ENCODE peak calls at places on chromosomes 5 and 9, in five cellular contexts. Q is HCT116, G is GM23338, W is neuronal stem cell, I is IMR-90. B is an unnamed sample.

GRCh38 chr9:136902259-136902821 is 16.0 kb downstream of the TRAF2 start:
- DNase-seq in Q (no peak), G (no peak), W (no peak), I (peak), B (no peak)

GRCh38 chr5:160657622-160658458 is 194.2 kb downstream of the ATP10B start:
- DNase-seq in Q (no peak), G (no peak), W (no peak), I (no peak), B (no peak)

GRCh38 chr5:14463629-14464028 is 118.0 kb upstream of the OTULINL start:
- DNase-seq in Q (no peak), G (no peak), W (no peak), I (peak), B (no peak)

GRCh38 chr5:80590766-80591165 is 20.7 kb upstream of the ANKRD34B start:
- DNase-seq in Q (no peak), G (no peak), W (no peak), I (no peak), B (no peak)

GRCh38 chr5:157312492-157312891 is 46.6 kb downstream of the CYFIP2 start:
- DNase-seq in Q (peak), G (peak), W (peak), I (peak), B (peak)

GRCh38 chr5:66113160-66113559 is 30.9 kb upstream of the SREK1 start:
- DNase-seq in Q (peak), G (no peak), W (no peak), I (peak), B (no peak)

GRCh38 chr9:19521205-19521604 is 112.4 kb downstream of the ACER2 start:
- DNase-seq in Q (no peak), G (peak), W (no peak), I (no peak), B (no peak)

GRCh38 chr9:79719989-79720388 is 148.2 kb downstream of the TLE4 start:
- DNase-seq in Q (no peak), G (no peak), W (no peak), I (no peak), B (no peak)

GRCh38 chr9:16768816-16769215 is 101.7 kb downstream of the BNC2 start:
- DNase-seq in Q (no peak), G (peak), W (no peak), I (no peak), B (peak)

GRCh38 chr9:110050925-110051355 is 157.0 kb downstream of the C9orf152 start:
- DNase-seq in Q (peak), G (no peak), W (no peak), I (peak), B (no peak)

GRCh38 chr9:115883467-115884329 is 269.9 kb upstream of the PAPPA start:
- DNase-seq in Q (peak), G (peak), W (peak), I (peak), B (peak)

GRCh38 chr9:89350988-89351557 is 32.8 kb downstream of the SECISBP2 start:
- DNase-seq in Q (no peak), G (no peak), W (no peak), I (no peak), B (no peak)

GRCh38 chr9:125435776-125436612 is 174.4 kb downstream of the GAPVD1 start:
- DNase-seq in Q (no peak), G (no peak), W (no peak), I (no peak), B (no peak)

GRCh38 chr5:10103098-10103497 is 146.6 kb downstream of the ATPSCKMT start:
- DNase-seq in Q (no peak), G (peak), W (peak), I (no peak), B (peak)

GRCh38 chr9:76297721-76298239 is 96.4 kb downstream of the RFK start:
- DNase-seq in Q (no peak), G (no peak), W (no peak), I (peak), B (no peak)

GRCh38 chr9:36345103-36345846 is 54.8 kb downstream of the RNF38 start:
- DNase-seq in Q (no peak), G (peak), W (no peak), I (no peak), B (peak)

GRCh38 chr9:14415947-14416346 is 102.0 kb upstream of the NFIB start:
- DNase-seq in Q (no peak), G (no peak), W (no peak), I (peak), B (no peak)

GRCh38 chr5:155091063-155091648 is 77.6 kb downstream of the KIF4B start:
- DNase-seq in Q (no peak), G (no peak), W (no peak), I (no peak), B (no peak)

GRCh38 chr5:11056560-11056959 is 295.5 kb upstream of the DAP start:
- DNase-seq in Q (no peak), G (no peak), W (no peak), I (no peak), B (no peak)

GRCh38 chr5:77138981-77139380 is 51.9 kb upstream of the ZBED3 start:
- DNase-seq in Q (no peak), G (no peak), W (no peak), I (peak), B (peak)

GRCh38 chr5:74035521-74035937 is 409.5 kb downstream of the ARHGEF28 start:
- DNase-seq in Q (peak), G (peak), W (no peak), I (peak), B (no peak)
- H3K4me2 ChIP-seq in Q (peak), G (no peak), W (no peak), I (no peak), B (no peak)

GRCh38 chr5:171520300-171521170 is 101.1 kb downstream of the FGF18 start:
- DNase-seq in Q (no peak), G (peak), W (peak), I (peak), B (peak)

GRCh38 chr5:171523781-171524180 is 104.3 kb downstream of the FGF18 start:
- DNase-seq in Q (no peak), G (no peak), W (no peak), I (no peak), B (no peak)

GRCh38 chr5:171518916-171519315 is 99.5 kb downstream of the FGF18 start:
- DNase-seq in Q (no peak), G (no peak), W (no peak), I (no peak), B (no peak)

GRCh38 chr5:171521679-171522078 is 102.2 kb downstream of the FGF18 start:
- DNase-seq in Q (no peak), G (peak), W (no peak), I (no peak), B (no peak)

GRCh38 chr5:171521219-171521633 is 101.8 kb downstream of the FGF18 start:
- DNase-seq in Q (peak), G (peak), W (no peak), I (peak), B (peak)
- H2AFZ ChIP-seq in Q (no peak), G (peak), W (peak), I (peak), B (peak)

GRCh38 chr5:151004499-151004898 is 15.9 kb upstream of the GPX3 start:
- DNase-seq in Q (no peak), G (no peak), W (no peak), I (no peak), B (no peak)
- H3K27ac ChIP-seq in Q (no peak), G (no peak), W (no peak), I (no peak), B (no peak)

GRCh38 chr5:53545744-53546143 is 14.7 kb upstream of the NDUFS4 start:
- DNase-seq in Q (no peak), G (peak), W (peak), I (no peak), B (peak)

GRCh38 chr5:53537711-53538110 is 22.7 kb upstream of the NDUFS4 start:
- DNase-seq in Q (no peak), G (no peak), W (no peak), I (no peak), B (no peak)

GRCh38 chr5:53543401-53543800 is 17.0 kb upstream of the NDUFS4 start:
- DNase-seq in Q (no peak), G (peak), W (no peak), I (peak), B (peak)

GRCh38 chr5:53547226-53547625 is 13.2 kb upstream of the NDUFS4 start:
- DNase-seq in Q (no peak), G (no peak), W (no peak), I (no peak), B (no peak)

DNA sequence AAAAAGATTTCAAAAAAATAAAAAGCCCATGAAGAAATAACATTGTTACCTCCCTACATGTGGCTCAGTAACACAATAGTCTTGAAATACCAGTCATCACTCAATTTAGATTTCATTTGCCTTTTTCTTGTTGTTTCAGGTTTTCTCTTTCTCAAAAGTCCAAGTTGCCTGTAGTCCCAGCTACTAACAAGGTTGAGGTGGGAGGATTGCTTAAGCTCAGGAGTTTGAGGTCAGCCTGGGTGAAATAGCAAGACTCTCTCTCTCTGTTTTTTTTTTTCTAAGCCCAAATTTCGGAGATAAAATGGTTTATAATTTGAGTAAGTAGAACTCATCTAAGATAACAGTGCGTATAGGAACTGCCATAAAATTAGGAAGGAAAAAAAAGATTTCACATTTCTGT is 17.5 kb upstream of the NDUFS4 start:
- DNase-seq in Q (no peak), G (no peak), W (no peak), I (no peak), B (no peak)
- H3K4me2 ChIP-seq in Q (no peak), G (peak), W (no peak), I (no peak), B (peak)

DNA sequence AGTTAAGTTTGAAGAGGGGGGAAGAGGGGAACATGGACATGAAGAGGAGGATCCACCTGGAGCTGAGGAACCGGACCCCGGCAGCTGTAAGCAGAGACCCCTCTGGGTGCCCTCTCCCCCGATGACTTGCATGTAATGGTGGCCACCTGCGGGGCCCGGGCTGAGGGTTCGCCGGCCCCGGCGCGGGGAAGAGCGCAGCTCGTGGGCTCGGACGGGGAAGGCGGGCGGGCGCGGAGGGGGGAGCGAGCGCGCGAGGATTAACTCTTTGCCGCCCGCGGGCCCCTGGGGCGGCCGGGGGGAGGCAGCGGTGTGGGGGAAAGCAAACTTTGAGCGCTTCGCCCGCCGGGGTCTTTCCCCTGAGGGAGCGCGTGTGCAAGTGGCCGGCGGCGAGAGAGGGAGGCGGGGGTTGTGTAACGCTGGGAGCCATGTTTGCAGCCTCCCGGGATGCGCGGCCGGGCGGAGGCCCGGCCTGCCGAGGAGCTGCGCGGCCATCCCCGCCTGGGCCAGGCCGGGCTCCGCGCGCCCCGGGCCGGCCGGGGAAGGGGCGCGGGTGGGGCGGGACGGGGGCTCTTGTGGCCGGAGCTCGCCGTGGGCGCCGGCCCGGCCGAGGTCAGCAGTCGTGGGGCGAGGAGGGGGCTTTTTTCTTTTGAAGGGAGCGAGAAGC is 515 bp downstream of the ANP32B start:
- DNase-seq in Q (no peak), G (peak), W (no peak), I (peak), B (peak)
- H2AFZ ChIP-seq in Q (no peak), G (peak), W (peak), I (peak), B (peak)

DNA sequence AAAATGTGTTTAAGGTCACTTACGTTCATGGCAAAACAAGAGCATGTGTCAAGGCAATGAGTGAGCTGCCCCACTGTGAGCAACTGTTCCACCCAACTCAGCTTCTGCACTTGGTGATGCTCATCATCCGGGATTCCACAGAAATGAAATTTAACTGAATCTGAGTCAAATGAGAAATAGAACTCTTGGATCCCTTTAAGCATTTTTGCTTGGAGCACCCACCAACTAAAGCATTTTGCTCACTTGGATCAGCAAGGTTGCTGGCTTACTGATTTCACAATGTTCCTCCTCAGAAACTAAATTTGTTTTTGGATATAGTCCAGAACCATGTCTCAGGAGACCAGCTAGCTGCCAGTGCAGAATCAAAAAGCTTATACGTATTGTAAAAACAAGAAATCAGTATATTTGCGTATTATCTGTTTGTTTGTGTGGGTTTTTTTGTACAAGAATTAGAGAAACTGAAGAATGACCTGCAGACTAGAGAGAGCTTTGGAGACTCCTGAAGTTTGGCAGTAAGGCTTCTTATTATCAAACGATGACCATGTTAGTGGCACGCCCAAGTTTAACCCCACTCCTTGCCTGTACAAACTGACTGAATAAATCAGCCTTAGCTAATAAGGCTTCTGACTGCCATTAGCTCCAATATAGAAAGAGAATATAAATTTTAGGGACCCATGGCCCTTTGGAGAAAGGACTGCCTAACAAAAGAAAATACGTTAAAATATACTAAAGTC is 153.8 kb upstream of the FST start:
- DNase-seq in Q (no peak), G (no peak), W (no peak), I (peak), B (no peak)
- H3K27ac ChIP-seq in Q (no peak), G (no peak), W (no peak), I (no peak), B (no peak)

GRCh38 chr5:143017992-143018391 is 247.8 kb downstream of the ARHGAP26 start:
- DNase-seq in Q (no peak), G (no peak), W (no peak), I (no peak), B (no peak)

GRCh38 chr5:143016777-143017374 is 246.7 kb downstream of the ARHGAP26 start:
- DNase-seq in Q (no peak), G (peak), W (no peak), I (peak), B (peak)

GRCh38 chr5:143021595-143021994 is 251.4 kb downstream of the ARHGAP26 start:
- DNase-seq in Q (no peak), G (no peak), W (no peak), I (no peak), B (no peak)

GRCh38 chr5:143019157-143019556 is 249.0 kb downstream of the ARHGAP26 start:
- DNase-seq in Q (no peak), G (no peak), W (no peak), I (no peak), B (no peak)

GRCh38 chr5:143019614-143020515 is 249.7 kb downstream of the ARHGAP26 start:
- DNase-seq in Q (no peak), G (peak), W (no peak), I (no peak), B (peak)
- H3K4me2 ChIP-seq in Q (no peak), G (no peak), W (no peak), I (no peak), B (no peak)

GRCh38 chr5:168683927-168684295 is 104.7 kb upstream of the PANK3 start:
- DNase-seq in Q (no peak), G (no peak), W (no peak), I (no peak), B (no peak)

GRCh38 chr5:168685566-168685965 is 106.4 kb upstream of the PANK3 start:
- DNase-seq in Q (no peak), G (no peak), W (no peak), I (no peak), B (no peak)

GRCh38 chr5:168681556-168682183 is 102.5 kb upstream of the PANK3 start:
- DNase-seq in Q (no peak), G (no peak), W (no peak), I (peak), B (peak)

GRCh38 chr5:168680395-168680794 is 101.2 kb upstream of the PANK3 start:
- DNase-seq in Q (no peak), G (no peak), W (no peak), I (no peak), B (no peak)

GRCh38 chr5:168683247-168683926 is 104.2 kb upstream of the PANK3 start:
- DNase-seq in Q (no peak), G (no peak), W (no peak), I (no peak), B (no peak)
- H2AFZ ChIP-seq in Q (no peak), G (no peak), W (no peak), I (peak), B (no peak)

GRCh38 chr5:143011621-143012020 is 241.4 kb downstream of the ARHGAP26 start:
- DNase-seq in Q (no peak), G (no peak), W (no peak), I (peak), B (no peak)

GRCh38 chr5:143006511-143006910 is 236.3 kb downstream of the ARHGAP26 start:
- DNase-seq in Q (no peak), G (no peak), W (no peak), I (no peak), B (no peak)

GRCh38 chr5:143008032-143008431 is 237.9 kb downstream of the ARHGAP26 start:
- DNase-seq in Q (no peak), G (no peak), W (no peak), I (no peak), B (no peak)

GRCh38 chr5:143010335-143010734 is 240.2 kb downstream of the ARHGAP26 start:
- DNase-seq in Q (no peak), G (no peak), W (no peak), I (no peak), B (no peak)

GRCh38 chr5:143008809-143009521 is 238.8 kb downstream of the ARHGAP26 start:
- DNase-seq in Q (peak), G (no peak), W (no peak), I (peak), B (no peak)
- H3K27ac ChIP-seq in Q (no peak), G (no peak), W (no peak), I (peak), B (no peak)

B was measured in neural progenitor cell.